ENCODE peak calls at places on chromosomes 6 and 20, in ten cellular contexts. O, D, U, Z, J, A, N, H, W and L are unnamed samples.

GRCh38 chr6:116779569-116780164 is 14.1 kb upstream of the FAM162B start:
- DNase-seq in O (peak; percentile 47), D (no peak), U (peak; percentile 53), Z (no peak), J (no peak), A (peak; percentile 31), N (no peak), H (peak; percentile 72), W (peak; percentile 5), L (peak; percentile 49)

GRCh38 chr20:44610313-44610965 is 28.1 kb downstream of the PKIG start:
- DNase-seq in O (no peak), D (no peak), U (no peak), Z (no peak), J (no peak), A (no peak), N (peak; percentile 54), H (no peak), W (no peak), L (peak; percentile 31)

GRCh38 chr20:44442298-44443070 is 33.2 kb upstream of the TTPAL start:
- DNase-seq in O (no peak), D (no peak), U (peak; percentile 37), Z (no peak), J (peak; percentile 37), A (no peak), N (no peak), H (no peak), W (no peak), L (peak; percentile 50)

GRCh38 chr6:117613920-117614535 is 11.7 kb upstream of the GOPC start:
- DNase-seq in O (no peak), D (no peak), U (peak; percentile 51), Z (no peak), J (peak; percentile 20), A (no peak), N (no peak), H (peak; percentile 13), W (no peak), L (no peak)

GRCh38 chr20:6434131-6434530 is 311.3 kb upstream of the FERMT1 start:
- DNase-seq in O (peak; percentile 56), D (no peak), U (no peak), Z (no peak), J (no peak), A (no peak), N (no peak), H (no peak), W (no peak), L (peak; percentile 9)

GRCh38 chr20:63217706-63218105 is 1.8 kb upstream of the YTHDF1 start:
- DNase-seq in O (no peak), D (no peak), U (no peak), Z (no peak), J (no peak), A (no peak), N (no peak), H (no peak), W (no peak), L (no peak)

GRCh38 chr6:138063726-138064125 is 43.5 kb downstream of the PERP start:
- DNase-seq in O (no peak), D (no peak), U (no peak), Z (no peak), J (no peak), A (no peak), N (no peak), H (no peak), W (no peak), L (no peak)

GRCh38 chr6:84860954-84861353 is 96.6 kb upstream of the TBX18 start:
- DNase-seq in O (no peak), D (no peak), U (peak; percentile 80), Z (no peak), J (no peak), A (no peak), N (no peak), H (no peak), W (no peak), L (no peak)

GRCh38 chr6:17816921-17817611 is 110.3 kb upstream of the NUP153 start:
- DNase-seq in O (no peak), D (no peak), U (peak; percentile 48), Z (no peak), J (no peak), A (no peak), N (no peak), H (no peak), W (no peak), L (no peak)

GRCh38 chr6:25506020-25506419 is 146.0 kb upstream of the SCGN start:
- DNase-seq in O (peak; percentile 37), D (no peak), U (no peak), Z (no peak), J (no peak), A (no peak), N (no peak), H (no peak), W (no peak), L (no peak)

GRCh38 chr6:149035806-149036205 is 281.7 kb upstream of the TAB2 start:
- DNase-seq in O (no peak), D (no peak), U (no peak), Z (no peak), J (no peak), A (no peak), N (no peak), H (no peak), W (no peak), L (no peak)

GRCh38 chr6:122609881-122610689 is at the start of gene PKIB:
- DNase-seq in O (peak; percentile 68), D (peak; percentile 32), U (peak; percentile 83), Z (peak; percentile 72), J (peak; percentile 84), A (peak; percentile 64), N (peak; percentile 74), H (peak; percentile 85), W (no peak), L (peak; percentile 80)

GRCh38 chr20:23060629-23061028 is 11.2 kb upstream of the THBD start:
- DNase-seq in O (no peak), D (no peak), U (no peak), Z (no peak), J (no peak), A (no peak), N (no peak), H (no peak), W (no peak), L (no peak)

GRCh38 chr20:8424010-8424409 is 291.9 kb downstream of the PLCB1 start:
- DNase-seq in O (no peak), D (no peak), U (peak; percentile 55), Z (no peak), J (no peak), A (no peak), N (no peak), H (no peak), W (peak; percentile 18), L (no peak)

GRCh38 chr6:44177691-44178423 is 19.2 kb downstream of the CAPN11 start:
- DNase-seq in O (peak; percentile 32), D (no peak), U (peak; percentile 69), Z (peak; percentile 68), J (no peak), A (no peak), N (peak; percentile 79), H (peak; percentile 46), W (peak; percentile 25), L (peak; percentile 47)

DNA sequence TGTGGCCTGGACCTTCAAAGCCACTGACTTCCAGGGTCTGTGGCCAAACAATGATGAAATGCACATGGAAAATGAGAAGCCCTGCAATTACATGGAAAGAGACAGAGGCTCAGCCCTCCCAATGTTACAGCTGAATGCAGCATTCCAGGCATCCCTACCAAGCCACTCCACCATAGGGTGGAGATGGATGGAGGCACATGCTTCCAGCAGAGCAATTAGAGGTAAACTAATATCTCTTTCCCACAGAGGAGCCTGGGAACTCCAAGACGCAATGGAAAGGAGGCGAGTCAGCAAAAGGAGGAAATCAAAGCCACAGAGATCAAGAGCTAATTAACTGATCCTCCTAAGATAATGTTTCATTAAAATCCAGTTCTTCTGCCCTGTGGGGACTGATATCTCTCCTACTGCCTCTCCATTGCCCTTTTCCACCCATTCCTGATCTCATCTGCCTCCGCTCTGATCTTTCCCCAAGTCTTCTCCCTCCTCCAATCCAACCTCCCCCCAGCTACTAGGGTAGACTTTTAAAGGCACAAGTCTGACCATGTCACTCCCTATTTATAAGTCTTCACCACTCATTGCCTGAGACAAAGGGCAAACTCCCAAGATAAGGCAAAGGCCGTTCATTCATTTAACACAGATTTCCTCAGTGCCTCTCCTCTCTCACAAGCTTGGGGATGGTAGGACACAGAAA is 14.2 kb upstream of the KCNB1 start:
- DNase-seq in O (no peak), D (no peak), U (no peak), Z (no peak), J (no peak), A (no peak), N (no peak), H (no peak), W (no peak), L (no peak)
- TF ChIP-seq CTCF in O (no peak), D (no peak), U (no peak), Z (no peak), J (no peak), A (no peak), N (no peak), H (no peak), W (no peak), L (no peak)

GRCh38 chr6:113048741-113049140 is 701.6 kb downstream of the RFPL4B start:
- DNase-seq in O (no peak), D (no peak), U (peak; percentile 47), Z (no peak), J (no peak), A (no peak), N (no peak), H (no peak), W (no peak), L (no peak)
- TF ChIP-seq CTCF in O (no peak), D (no peak), U (no peak), Z (no peak), J (no peak), A (no peak), N (no peak), H (no peak), W (no peak), L (no peak)

GRCh38 chr6:131167773-131168172 is 32.5 kb downstream of the AKAP7 start:
- DNase-seq in O (no peak), D (no peak), U (no peak), Z (no peak), J (no peak), A (no peak), N (no peak), H (no peak), W (no peak), L (no peak)
- TF ChIP-seq CTCF in O (no peak), D (peak; percentile 45), U (no peak), Z (no peak), J (peak; percentile 11), A (peak; percentile 18), N (no peak), H (peak; percentile 31), W (peak; percentile 5), L (no peak)

DNA sequence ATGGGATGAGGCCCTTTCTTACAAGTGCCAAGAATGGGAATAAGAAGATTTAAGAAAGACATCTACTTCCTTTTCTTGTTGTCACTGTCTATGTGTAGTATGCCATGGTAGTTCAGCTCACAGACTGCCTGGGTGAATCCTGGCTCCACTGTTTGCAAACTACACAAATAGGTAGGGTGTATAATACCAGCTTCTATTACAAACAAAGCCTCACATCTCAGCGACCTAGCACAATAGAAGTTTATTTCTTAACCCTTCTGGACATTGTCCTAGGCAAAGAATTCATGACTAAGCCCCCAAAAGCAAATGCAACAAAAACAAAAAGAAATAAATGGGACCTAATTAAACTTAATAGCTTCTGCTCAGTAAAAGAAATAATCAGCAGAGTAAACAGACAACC is 74.5 kb downstream of the LINC00237 start:
- DNase-seq in O (no peak), D (no peak), U (no peak), Z (no peak), J (no peak), A (no peak), N (no peak), H (no peak), W (no peak), L (no peak)
- TF ChIP-seq CTCF in O (no peak), D (no peak), U (no peak), Z (no peak), J (no peak), A (no peak), N (no peak), H (no peak), W (no peak), L (no peak)

GRCh38 chr6:144338474-144338873 is 53.3 kb downstream of the UTRN start:
- DNase-seq in O (no peak), D (no peak), U (no peak), Z (no peak), J (no peak), A (no peak), N (no peak), H (no peak), W (no peak), L (no peak)
- TF ChIP-seq CTCF in O (no peak), D (no peak), U (no peak), Z (no peak), J (no peak), A (no peak), N (no peak), H (no peak), W (no peak), L (no peak)